ENCODE peak calls at places on chromosomes 2 and 18, in four cellular contexts. F is cerebellum; X is stimulated activated CD8-positive, alpha-beta memory T cell treated with anti-CD3 and anti-CD28 coated beads, Interleukin-2, amount 100 ng/mL, for 1 hour; Y is germinal center. O is an unnamed sample.

GRCh38 chr2:156673271-156673615 is 237.1 kb downstream of the GPD2 start:
- DNase-seq in F (no peak), Y (no peak), X (no peak), O (no peak)

GRCh38 chr18:3447895-3448844 is 1.8 kb upstream of the TGIF1 start:
- DNase-seq in Y (peak), X (peak), F (peak), O (peak)

GRCh38 chr2:241635756-241636155 is 1.2 kb downstream of the THAP4 start:
- DNase-seq in Y (no peak), X (no peak), F (no peak), O (no peak)

GRCh38 chr2:121903037-121903689 is 147.7 kb downstream of the TSN start:
- DNase-seq in X (no peak), F (no peak), Y (no peak), O (no peak)

GRCh38 chr2:15912203-15912602 is 28.1 kb upstream of the MYCN start:
- DNase-seq in F (peak), X (no peak), Y (no peak), O (no peak)

GRCh38 chr2:64101141-64101591 is 43.1 kb downstream of the PELI1 start:
- DNase-seq in X (no peak), F (no peak), Y (no peak), O (no peak)

GRCh38 chr18:44672506-44672905 is 8.2 kb upstream of the SETBP1 start:
- DNase-seq in Y (no peak), X (no peak), F (no peak), O (no peak)

GRCh38 chr2:239466046-239466754 is 65.4 kb upstream of the HDAC4 start:
- DNase-seq in X (no peak), F (no peak), Y (no peak), O (no peak)

GRCh38 chr2:150063950-150064549 is 423.4 kb downstream of the RND3 start:
- DNase-seq in X (no peak), Y (no peak), F (peak), O (no peak)

GRCh38 chr2:178397002-178397605 is 53.9 kb downstream of the PRKRA start:
- DNase-seq in X (no peak), F (peak), Y (peak), O (peak)

GRCh38 chr2:36355157-36355889 is at the start of gene CRIM1:
- DNase-seq in X (no peak), Y (peak), F (peak), O (no peak)

GRCh38 chr2:205835251-205835900 is 153.1 kb downstream of the NRP2 start:
- DNase-seq in Y (no peak), F (no peak), X (no peak), O (no peak)

GRCh38 chr2:173119069-173119807 is 43.6 kb downstream of the MAP3K20 start:
- DNase-seq in Y (no peak), F (no peak), X (no peak), O (no peak)

GRCh38 chr18:22282311-22283235 is 113.2 kb downstream of the GATA6 start:
- DNase-seq in F (no peak), X (no peak), Y (no peak), O (no peak)

GRCh38 chr2:120599656-120600055 is 136.0 kb upstream of the GLI2 start:
- DNase-seq in X (no peak), F (no peak), Y (no peak), O (no peak)

GRCh38 chr2:127040169-127040568 is 66.8 kb downstream of the BIN1 start:
- DNase-seq in X (no peak), F (no peak), Y (no peak), O (peak)

GRCh38 chr2:67465623-67466022 is 68.5 kb downstream of the ETAA1 start:
- DNase-seq in X (no peak), F (no peak), Y (no peak), O (no peak)

GRCh38 chr18:38362286-38362792 is 796.7 kb upstream of the CELF4 start:
- DNase-seq in F (peak), X (no peak), Y (no peak), O (no peak)

GRCh38 chr2:54535599-54536195 is 79.6 kb downstream of the SPTBN1 start:
- DNase-seq in F (no peak), Y (no peak), X (no peak), O (no peak)

GRCh38 chr2:111618577-111618930 is 265.4 kb downstream of the ANAPC1 start:
- DNase-seq in X (no peak), F (no peak), Y (no peak), O (no peak)

GRCh38 chr2:196168181-196168580 is 3.2 kb downstream of the STK17B start:
- DNase-seq in Y (no peak), F (no peak), X (no peak), O (no peak)

GRCh38 chr2:111205774-111206173 is 85.1 kb downstream of the BCL2L11 start:
- DNase-seq in X (no peak), F (no peak), Y (no peak), O (no peak)

GRCh38 chr18:71799016-71799673 is 745.0 kb downstream of the CBLN2 start:
- DNase-seq in X (no peak), F (no peak), Y (no peak), O (no peak)

GRCh38 chr18:76658627-76659026 is 163.6 kb upstream of the ZNF516 start:
- DNase-seq in F (no peak), Y (peak), X (no peak), O (no peak)

GRCh38 chr2:240602266-240603050 is 15.9 kb downstream of the CAPN10 start:
- DNase-seq in Y (no peak), F (no peak), X (no peak), O (peak)

GRCh38 chr2:170221317-170222288 is 43.7 kb downstream of the MYO3B start:
- DNase-seq in F (no peak), Y (no peak), X (no peak), O (no peak)

O was measured in B cell.